ENCODE peak calls at places on chromosomes 6 and 20, in four cellular contexts. A, H, R and K are unnamed samples.

GRCh38 chr20:10369723-10370090 is 64.3 kb downstream of the MKKS start:
- DNase-seq in A (no peak), H (peak), R (peak), K (no peak)

GRCh38 chr20:38730167-38730988 is 6.1 kb downstream of the SLC32A1 start:
- DNase-seq in A (no peak), H (no peak), R (no peak), K (no peak)

GRCh38 chr6:39806277-39806676 is 14.1 kb downstream of the DAAM2 start:
- DNase-seq in A (no peak), H (no peak), R (peak), K (no peak)

GRCh38 chr20:40497781-40498691 is 191.0 kb downstream of the MAFB start:
- DNase-seq in A (peak), H (no peak), R (no peak), K (no peak)

GRCh38 chr6:33000053-33000452 is 9.3 kb downstream of the HLA-DOA start:
- DNase-seq in A (no peak), H (no peak), R (no peak), K (peak)

GRCh38 chr20:44644384-44645131 is 6.9 kb downstream of the ADA start:
- DNase-seq in A (no peak), H (no peak), R (no peak), K (peak)

GRCh38 chr6:158854214-158855101 is 35.3 kb upstream of the EZR start:
- DNase-seq in A (no peak), H (no peak), R (peak), K (no peak)

GRCh38 chr6:63742060-63742459 is 106.5 kb downstream of the PHF3 start:
- DNase-seq in A (no peak), H (no peak), R (no peak), K (no peak)

GRCh38 chr20:13868331-13868730 is 83.5 kb downstream of the NDUFAF5 start:
- DNase-seq in A (peak), H (no peak), R (peak), K (no peak)

GRCh38 chr6:15036690-15037245 is 209.1 kb upstream of the JARID2 start:
- DNase-seq in A (no peak), H (no peak), R (no peak), K (no peak)

GRCh38 chr6:122789078-122789861 is at the start of gene SMPDL3A:
- DNase-seq in A (peak), H (peak), R (peak), K (peak)

GRCh38 chr6:1554881-1555569 is 54.7 kb upstream of the FOXC1 start:
- DNase-seq in A (peak), H (peak), R (peak), K (peak)

GRCh38 chr6:68343901-68344300 is 291.2 kb upstream of the ADGRB3 start:
- DNase-seq in A (no peak), H (peak), R (peak), K (no peak)

GRCh38 chr6:4208158-4208557 is 72.8 kb upstream of the ECI2 start:
- DNase-seq in A (no peak), H (no peak), R (no peak), K (no peak)

GRCh38 chr6:33410711-33411631 is at the start of gene PHF1:
- DNase-seq in A (no peak), H (peak), R (peak), K (peak)

GRCh38 chr20:24672886-24673677 is 203.7 kb downstream of the SYNDIG1 start:
- DNase-seq in A (no peak), H (peak), R (peak), K (no peak)

GRCh38 chr6:35371494-35372262 is 29.3 kb downstream of the PPARD start:
- DNase-seq in A (no peak), H (no peak), R (no peak), K (no peak)

GRCh38 chr6:33688006-33688405 is 23.5 kb downstream of the UQCC2 start:
- DNase-seq in A (no peak), H (no peak), R (no peak), K (no peak)

GRCh38 chr6:108526739-108527174 is 34.0 kb upstream of the FOXO3 start:
- DNase-seq in A (no peak), H (peak), R (peak), K (no peak)

GRCh38 chr6:122154912-122155516 is 244.4 kb upstream of the HSF2 start:
- DNase-seq in A (peak), H (no peak), R (no peak), K (no peak)

GRCh38 chr6:56386717-56387116 is 139.3 kb upstream of the COL21A1 start:
- DNase-seq in A (no peak), H (no peak), R (no peak), K (no peak)

GRCh38 chr20:63178889-63179751 is 36.8 kb downstream of the YTHDF1 start:
- DNase-seq in A (peak), H (no peak), R (peak), K (peak)

GRCh38 chr20:63176448-63177133 is 39.3 kb downstream of the YTHDF1 start:
- DNase-seq in A (no peak), H (no peak), R (no peak), K (no peak)

GRCh38 chr20:63178445-63178818 is 37.5 kb downstream of the YTHDF1 start:
- DNase-seq in A (no peak), H (no peak), R (no peak), K (no peak)

GRCh38 chr20:63177134-63177784 is 38.7 kb downstream of the YTHDF1 start:
- DNase-seq in A (no peak), H (no peak), R (no peak), K (no peak)

GRCh38 chr20:63177785-63178444 is 38.0 kb downstream of the YTHDF1 start:
- DNase-seq in A (no peak), H (no peak), R (no peak), K (no peak)
- TF ChIP-seq POLR2A in A (no peak), H (no peak), R (no peak), K (no peak)

DNA sequence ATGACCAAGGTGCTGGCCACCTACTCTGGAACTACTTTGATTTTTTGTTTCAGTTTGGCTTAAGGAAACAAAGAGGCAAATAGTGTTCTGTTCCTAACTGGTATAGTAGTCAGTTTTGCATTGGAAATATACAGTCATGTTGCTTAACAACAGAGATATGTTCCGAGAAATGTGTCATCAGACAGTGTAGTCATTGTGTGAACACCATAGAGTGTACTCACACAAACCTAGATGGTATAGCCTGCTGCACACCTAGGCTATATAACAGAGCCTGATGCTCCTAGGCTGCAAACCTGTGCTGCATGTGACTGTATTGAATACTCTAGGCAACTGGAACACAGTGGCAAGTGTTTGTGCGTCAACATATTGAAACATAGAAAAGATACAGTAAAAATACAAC is 80.4 kb downstream of the ARID1B start:
- DNase-seq in A (no peak), H (no peak), R (peak), K (no peak)
- TF ChIP-seq POLR2A in A (no peak), H (no peak), R (no peak), K (no peak)

GRCh38 chr20:62923669-62924566 is 2.4 kb downstream of the DIDO1 start:
- DNase-seq in A (no peak), H (no peak), R (no peak), K (no peak)

GRCh38 chr20:62922451-62922921 is 3.8 kb downstream of the DIDO1 start:
- DNase-seq in A (no peak), H (no peak), R (no peak), K (peak)

GRCh38 chr20:62926229-62927127 is at the start of gene DIDO1:
- DNase-seq in A (peak), H (peak), R (peak), K (peak)

GRCh38 chr20:62925420-62926228 is 681 bp downstream of the DIDO1 start:
- DNase-seq in A (peak), H (no peak), R (peak), K (peak)

GRCh38 chr20:62924567-62925419 is 1.5 kb downstream of the DIDO1 start:
- DNase-seq in A (peak), H (no peak), R (peak), K (no peak)
- TF ChIP-seq POLR2A in A (peak), H (no peak), R (no peak), K (no peak)

DNA sequence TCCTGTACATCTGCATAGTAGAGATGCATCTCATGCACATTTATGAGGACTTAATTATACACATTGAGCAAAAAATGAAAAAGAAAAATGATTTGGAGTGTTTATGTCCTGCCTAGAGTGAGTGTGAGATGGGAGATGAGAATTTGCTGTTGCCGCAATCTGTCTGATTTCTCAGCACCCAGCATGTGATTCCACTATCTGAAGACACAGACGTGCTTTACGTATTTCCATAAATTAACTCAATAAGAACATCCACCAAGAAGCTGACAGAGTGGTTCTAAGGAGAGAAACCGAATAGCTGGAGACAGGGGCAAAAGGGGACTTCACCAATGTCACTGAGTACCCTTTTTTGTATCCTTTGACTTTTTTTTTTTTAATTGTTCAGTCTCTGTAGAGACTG is 15.2 kb downstream of the EDEM2 start:
- DNase-seq in A (no peak), H (no peak), R (no peak), K (no peak)
- TF ChIP-seq POLR2A in A (no peak), H (no peak), R (no peak), K (no peak)